ENCODE peak calls at places on chromosomes 11 and 22, in ten cellular contexts. One of them, this sample, is unnamed.

GRCh38 chr22:50530857-50531545 is 1.2 kb upstream of the TYMP start:
- DNase-seq in Peyer's patch: peak
- DNase-seq in heart left ventricle: peak
- DNase-seq in mammary epithelial cell: peak
- DNase-seq in hepatocyte: peak
- DNase-seq in PC-3: peak
- DNase-seq in stomach: peak
- DNase-seq in ovary: no peak
- DNase-seq in heart right ventricle: peak
- DNase-seq in GM23338: peak
- DNase-seq in this sample: peak

GRCh38 chr11:121904148-121904547 is 211.9 kb downstream of the BLID start:
- DNase-seq in PC-3: no peak
- DNase-seq in GM23338: no peak
- DNase-seq in heart left ventricle: no peak
- DNase-seq in mammary epithelial cell: no peak
- DNase-seq in heart right ventricle: no peak
- DNase-seq in ovary: no peak
- DNase-seq in stomach: no peak
- DNase-seq in Peyer's patch: no peak
- DNase-seq in hepatocyte: no peak
- DNase-seq in this sample: no peak

GRCh38 chr11:46675288-46675851 is 25.0 kb downstream of the ARHGAP1 start:
- DNase-seq in ovary: no peak
- DNase-seq in hepatocyte: peak
- DNase-seq in mammary epithelial cell: peak
- DNase-seq in stomach: peak
- DNase-seq in Peyer's patch: peak
- DNase-seq in heart right ventricle: peak
- DNase-seq in heart left ventricle: peak
- DNase-seq in GM23338: no peak
- DNase-seq in PC-3: peak
- DNase-seq in this sample: peak

GRCh38 chr22:37926358-37926757 is 20.3 kb downstream of the MICALL1 start:
- DNase-seq in PC-3: no peak
- DNase-seq in GM23338: no peak
- DNase-seq in heart right ventricle: no peak
- DNase-seq in ovary: no peak
- DNase-seq in hepatocyte: no peak
- DNase-seq in heart left ventricle: no peak
- DNase-seq in stomach: peak
- DNase-seq in mammary epithelial cell: no peak
- DNase-seq in Peyer's patch: no peak
- DNase-seq in this sample: no peak

GRCh38 chr11:13278620-13279486 is 1.3 kb downstream of the BMAL1 start:
- DNase-seq in heart right ventricle: no peak
- DNase-seq in mammary epithelial cell: no peak
- DNase-seq in ovary: peak
- DNase-seq in PC-3: no peak
- DNase-seq in hepatocyte: peak
- DNase-seq in heart left ventricle: no peak
- DNase-seq in GM23338: peak
- DNase-seq in Peyer's patch: no peak
- DNase-seq in stomach: no peak
- DNase-seq in this sample: no peak

GRCh38 chr11:61777234-61778090 is 14.9 kb downstream of the TMEM258 start:
- DNase-seq in ovary: peak
- DNase-seq in stomach: peak
- DNase-seq in heart left ventricle: peak
- DNase-seq in heart right ventricle: peak
- DNase-seq in GM23338: peak
- DNase-seq in mammary epithelial cell: peak
- DNase-seq in hepatocyte: no peak
- DNase-seq in Peyer's patch: peak
- DNase-seq in PC-3: no peak
- DNase-seq in this sample: no peak

GRCh38 chr11:134045799-134046635 is 22.9 kb upstream of the JAM3 start:
- DNase-seq in GM23338: peak
- DNase-seq in hepatocyte: peak
- DNase-seq in Peyer's patch: no peak
- DNase-seq in heart right ventricle: peak
- DNase-seq in stomach: no peak
- DNase-seq in PC-3: no peak
- DNase-seq in ovary: no peak
- DNase-seq in heart left ventricle: peak
- DNase-seq in mammary epithelial cell: no peak
- DNase-seq in this sample: no peak

GRCh38 chr11:76672431-76673163 is 2.0 kb upstream of the LRRC32 start:
- DNase-seq in heart left ventricle: peak
- DNase-seq in heart right ventricle: no peak
- DNase-seq in GM23338: no peak
- DNase-seq in Peyer's patch: peak
- DNase-seq in mammary epithelial cell: no peak
- DNase-seq in stomach: no peak
- DNase-seq in PC-3: no peak
- DNase-seq in ovary: no peak
- DNase-seq in hepatocyte: no peak
- DNase-seq in this sample: no peak

GRCh38 chr22:27896251-27896650 is 22.8 kb downstream of the PITPNB start:
- DNase-seq in mammary epithelial cell: no peak
- DNase-seq in hepatocyte: no peak
- DNase-seq in heart right ventricle: no peak
- DNase-seq in ovary: no peak
- DNase-seq in Peyer's patch: no peak
- DNase-seq in PC-3: no peak
- DNase-seq in GM23338: no peak
- DNase-seq in heart left ventricle: no peak
- DNase-seq in stomach: no peak
- DNase-seq in this sample: no peak

GRCh38 chr11:115164774-115165173 is 339.4 kb downstream of the CADM1 start:
- DNase-seq in ovary: peak
- DNase-seq in GM23338: peak
- DNase-seq in Peyer's patch: no peak
- DNase-seq in heart left ventricle: no peak
- DNase-seq in mammary epithelial cell: no peak
- DNase-seq in PC-3: no peak
- DNase-seq in hepatocyte: no peak
- DNase-seq in heart right ventricle: no peak
- DNase-seq in stomach: no peak
- DNase-seq in this sample: no peak

GRCh38 chr22:19105867-19106802 is 16.1 kb downstream of the DGCR2 start:
- DNase-seq in stomach: no peak
- DNase-seq in heart left ventricle: peak
- DNase-seq in GM23338: peak
- DNase-seq in ovary: no peak
- DNase-seq in heart right ventricle: no peak
- DNase-seq in Peyer's patch: peak
- DNase-seq in PC-3: peak
- DNase-seq in mammary epithelial cell: peak
- DNase-seq in hepatocyte: no peak
- DNase-seq in this sample: no peak

GRCh38 chr11:64387916-64388315 is 29.0 kb downstream of the RPS6KA4 start:
- DNase-seq in hepatocyte: no peak
- DNase-seq in stomach: no peak
- DNase-seq in mammary epithelial cell: no peak
- DNase-seq in GM23338: no peak
- DNase-seq in PC-3: no peak
- DNase-seq in heart right ventricle: no peak
- DNase-seq in Peyer's patch: no peak
- DNase-seq in ovary: no peak
- DNase-seq in heart left ventricle: no peak
- DNase-seq in this sample: no peak

GRCh38 chr11:29268733-29269132 is 748.1 kb downstream of the KCNA4 start:
- DNase-seq in stomach: no peak
- DNase-seq in ovary: no peak
- DNase-seq in Peyer's patch: no peak
- DNase-seq in hepatocyte: peak
- DNase-seq in heart right ventricle: no peak
- DNase-seq in mammary epithelial cell: no peak
- DNase-seq in heart left ventricle: no peak
- DNase-seq in PC-3: no peak
- DNase-seq in GM23338: no peak
- DNase-seq in this sample: no peak

GRCh38 chr22:38698407-38699094 is 2.2 kb downstream of the JOSD1 start:
- DNase-seq in ovary: no peak
- DNase-seq in stomach: no peak
- DNase-seq in Peyer's patch: no peak
- DNase-seq in heart left ventricle: no peak
- DNase-seq in hepatocyte: no peak
- DNase-seq in mammary epithelial cell: no peak
- DNase-seq in PC-3: no peak
- DNase-seq in GM23338: no peak
- DNase-seq in heart right ventricle: no peak
- DNase-seq in this sample: no peak

GRCh38 chr11:128632151-128632791 is 44.9 kb upstream of the ETS1 start:
- DNase-seq in heart left ventricle: no peak
- DNase-seq in PC-3: peak
- DNase-seq in ovary: peak
- DNase-seq in Peyer's patch: peak
- DNase-seq in stomach: no peak
- DNase-seq in mammary epithelial cell: peak
- DNase-seq in heart right ventricle: no peak
- DNase-seq in hepatocyte: peak
- DNase-seq in GM23338: peak
- DNase-seq in this sample: peak

GRCh38 chr11:61413496-61413895 is 16.3 kb downstream of the CPSF7 start:
- DNase-seq in stomach: no peak
- DNase-seq in mammary epithelial cell: peak
- DNase-seq in PC-3: no peak
- DNase-seq in heart right ventricle: no peak
- DNase-seq in GM23338: no peak
- DNase-seq in ovary: no peak
- DNase-seq in heart left ventricle: no peak
- DNase-seq in Peyer's patch: no peak
- DNase-seq in hepatocyte: no peak
- DNase-seq in this sample: no peak

GRCh38 chr22:20116376-20116950 is 559 bp downstream of the RANBP1 start:
- DNase-seq in stomach: no peak
- DNase-seq in heart right ventricle: peak
- DNase-seq in mammary epithelial cell: no peak
- DNase-seq in hepatocyte: peak
- DNase-seq in ovary: no peak
- DNase-seq in GM23338: peak
- DNase-seq in heart left ventricle: peak
- DNase-seq in PC-3: no peak
- DNase-seq in Peyer's patch: peak
- DNase-seq in this sample: no peak

GRCh38 chr22:20112623-20113511 is 3.0 kb upstream of the RANBP1 start:
- DNase-seq in ovary: no peak
- DNase-seq in GM23338: no peak
- DNase-seq in hepatocyte: no peak
- DNase-seq in mammary epithelial cell: no peak
- DNase-seq in PC-3: no peak
- DNase-seq in heart right ventricle: peak
- DNase-seq in heart left ventricle: peak
- DNase-seq in stomach: no peak
- DNase-seq in Peyer's patch: no peak
- DNase-seq in this sample: no peak

GRCh38 chr22:20113551-20114310 is 2.2 kb upstream of the RANBP1 start:
- DNase-seq in Peyer's patch: no peak
- DNase-seq in PC-3: no peak
- DNase-seq in hepatocyte: no peak
- DNase-seq in heart right ventricle: peak
- DNase-seq in ovary: peak
- DNase-seq in heart left ventricle: peak
- DNase-seq in stomach: no peak
- DNase-seq in mammary epithelial cell: no peak
- DNase-seq in GM23338: no peak
- DNase-seq in this sample: no peak

GRCh38 chr22:20115691-20116375 is at the start of gene RANBP1:
- DNase-seq in stomach: no peak
- DNase-seq in ovary: no peak
- DNase-seq in PC-3: no peak
- DNase-seq in hepatocyte: no peak
- DNase-seq in heart left ventricle: peak
- DNase-seq in mammary epithelial cell: no peak
- DNase-seq in heart right ventricle: peak
- DNase-seq in Peyer's patch: no peak
- DNase-seq in GM23338: peak
- DNase-seq in this sample: no peak

GRCh38 chr22:20114506-20115475 is 1.1 kb upstream of the RANBP1 start:
- DNase-seq in mammary epithelial cell: no peak
- DNase-seq in hepatocyte: no peak
- DNase-seq in PC-3: no peak
- DNase-seq in heart left ventricle: peak
- DNase-seq in stomach: no peak
- DNase-seq in GM23338: no peak
- DNase-seq in heart right ventricle: peak
- DNase-seq in ovary: peak
- DNase-seq in Peyer's patch: no peak
- DNase-seq in this sample: no peak
- H3K4me3 ChIP-seq in mammary epithelial cell: no peak
- H3K4me3 ChIP-seq in hepatocyte: no peak
- H3K4me3 ChIP-seq in PC-3: no peak
- H3K4me3 ChIP-seq in heart left ventricle: no peak
- H3K4me3 ChIP-seq in stomach: peak
- H3K4me3 ChIP-seq in GM23338: no peak
- H3K4me3 ChIP-seq in heart right ventricle: no peak
- H3K4me3 ChIP-seq in ovary: no peak
- H3K4me3 ChIP-seq in Peyer's patch: no peak
- H3K4me3 ChIP-seq in this sample: no peak

GRCh38 chr22:45816771-45817170 is 145.1 kb downstream of the ATXN10 start:
- DNase-seq in PC-3: no peak
- DNase-seq in GM23338: no peak
- DNase-seq in hepatocyte: no peak
- DNase-seq in heart left ventricle: no peak
- DNase-seq in stomach: no peak
- DNase-seq in mammary epithelial cell: no peak
- DNase-seq in heart right ventricle: no peak
- DNase-seq in ovary: no peak
- DNase-seq in Peyer's patch: no peak
- DNase-seq in this sample: no peak
- TF ChIP-seq CTCF in PC-3: no peak
- TF ChIP-seq CTCF in GM23338: no peak
- TF ChIP-seq CTCF in hepatocyte: no peak
- TF ChIP-seq CTCF in heart left ventricle: no peak
- TF ChIP-seq CTCF in stomach: no peak
- TF ChIP-seq CTCF in mammary epithelial cell: no peak
- TF ChIP-seq CTCF in heart right ventricle: no peak
- TF ChIP-seq CTCF in ovary: no peak
- TF ChIP-seq CTCF in Peyer's patch: no peak
- TF ChIP-seq CTCF in this sample: no peak

GRCh38 chr11:2885017-2885675 is 429 bp downstream of the CDKN1C start:
- DNase-seq in Peyer's patch: peak
- DNase-seq in mammary epithelial cell: no peak
- DNase-seq in hepatocyte: peak
- DNase-seq in PC-3: peak
- DNase-seq in heart right ventricle: peak
- DNase-seq in stomach: peak
- DNase-seq in ovary: peak
- DNase-seq in heart left ventricle: peak
- DNase-seq in GM23338: peak
- DNase-seq in this sample: no peak
- H3K27ac ChIP-seq in Peyer's patch: peak
- H3K27ac ChIP-seq in mammary epithelial cell: no peak
- H3K27ac ChIP-seq in hepatocyte: peak
- H3K27ac ChIP-seq in PC-3: no peak
- H3K27ac ChIP-seq in heart right ventricle: peak
- H3K27ac ChIP-seq in stomach: peak
- H3K27ac ChIP-seq in ovary: peak
- H3K27ac ChIP-seq in heart left ventricle: peak
- H3K27ac ChIP-seq in GM23338: no peak
- H3K27ac ChIP-seq in this sample: peak

GRCh38 chr11:10824888-10825287 is 16.2 kb upstream of the EIF4G2 start:
- DNase-seq in GM23338: no peak
- DNase-seq in hepatocyte: no peak
- DNase-seq in PC-3: no peak
- DNase-seq in stomach: no peak
- DNase-seq in ovary: no peak
- DNase-seq in heart left ventricle: no peak
- DNase-seq in heart right ventricle: no peak
- DNase-seq in Peyer's patch: no peak
- DNase-seq in mammary epithelial cell: no peak
- DNase-seq in this sample: no peak
- H3K4me3 ChIP-seq in GM23338: no peak
- H3K4me3 ChIP-seq in hepatocyte: no peak
- H3K4me3 ChIP-seq in PC-3: no peak
- H3K4me3 ChIP-seq in stomach: no peak
- H3K4me3 ChIP-seq in ovary: no peak
- H3K4me3 ChIP-seq in heart left ventricle: no peak
- H3K4me3 ChIP-seq in heart right ventricle: no peak
- H3K4me3 ChIP-seq in Peyer's patch: no peak
- H3K4me3 ChIP-seq in mammary epithelial cell: no peak
- H3K4me3 ChIP-seq in this sample: no peak

This sample was measured in right atrium auricular region.